ENCODE peak calls at places on chromosomes 2 and 18, in six cellular contexts. Q is ecto neural progenitor cell; H is activated T-cell treated with anti-CD3 and anti-CD28 coated beads, Interleukin-2, amount 50 U/mL, for 72 hours; F is activated naive CD4-positive, alpha-beta T cell treated with anti-CD3 and anti-CD28 coated beads for 36 hours; M is left ventricle myocardium superior; C is iPS DF 6.9. A is an unnamed sample.

GRCh38 chr2:171431677-171432167 is 2.1 kb downstream of the METTL8 start:
- DNase-seq in Q (peak), H (no peak), F (no peak), M (no peak), C (no peak), A (no peak)

GRCh38 chr2:119184512-119184911 is 26.0 kb upstream of the C1QL2 start:
- DNase-seq in Q (no peak), H (no peak), F (no peak), M (no peak), C (no peak), A (no peak)

GRCh38 chr2:73031095-73031678 is 40.3 kb downstream of the SFXN5 start:
- DNase-seq in Q (no peak), H (no peak), F (no peak), M (no peak), C (no peak), A (no peak)

GRCh38 chr2:240259201-240259923 is 118.9 kb upstream of the OTOS start:
- DNase-seq in Q (no peak), H (no peak), F (no peak), M (peak), C (no peak), A (no peak)

GRCh38 chr18:58335821-58336220 is 291.8 kb downstream of the NEDD4L start:
- DNase-seq in Q (no peak), H (no peak), F (no peak), M (no peak), C (no peak), A (no peak)

GRCh38 chr18:61579581-61579980 is 246.4 kb downstream of the CDH20 start:
- DNase-seq in Q (no peak), H (no peak), F (no peak), M (no peak), C (no peak), A (no peak)

GRCh38 chr2:31248139-31248538 is 14.2 kb downstream of the EHD3 start:
- DNase-seq in Q (no peak), H (no peak), F (no peak), M (no peak), C (no peak), A (no peak)

GRCh38 chr18:50133526-50133925 is 61.4 kb downstream of the MYO5B start:
- DNase-seq in Q (no peak), H (no peak), F (no peak), M (no peak), C (no peak), A (no peak)

GRCh38 chr2:231924889-231925275 is 1.3 kb downstream of the NPPC start:
- DNase-seq in Q (no peak), H (no peak), F (no peak), M (no peak), C (no peak), A (no peak)

GRCh38 chr18:9804517-9805104 is 81.2 kb upstream of the TXNDC2 start:
- DNase-seq in Q (no peak), H (no peak), F (no peak), M (peak), C (no peak), A (no peak)

A was measured in NT2/D1.